ENCODE peak calls at places on chromosomes 13 and 19, in four cellular contexts. I is tibial nerve, C is K562, N is transverse colon. M is an unnamed sample.

GRCh38 chr19:4878491-4878968 is 11.1 kb upstream of the PLIN3 start:
- DNase-seq in I (no peak), C (peak), N (no peak), M (no peak)

GRCh38 chr13:33126909-33127607 is 110.8 kb downstream of the KL start:
- DNase-seq in I (no peak), C (no peak), N (no peak), M (no peak)

GRCh38 chr13:21234537-21234936 is 58.1 kb downstream of the MRPL57 start:
- DNase-seq in I (no peak), C (no peak), N (no peak), M (no peak)

GRCh38 chr13:101150998-101151397 is 265.3 kb downstream of the NALCN start:
- DNase-seq in I (no peak), C (no peak), N (no peak), M (no peak)

GRCh38 chr13:77896536-77896935 is 22.1 kb downstream of the EDNRB start:
- DNase-seq in I (peak), C (no peak), N (no peak), M (no peak)

GRCh38 chr13:77733674-77734073 is 36.2 kb downstream of the SLAIN1 start:
- DNase-seq in I (no peak), C (no peak), N (no peak), M (no peak)

GRCh38 chr19:33868076-33868735 is 71.5 kb downstream of the KCTD15 start:
- DNase-seq in I (no peak), C (no peak), N (no peak), M (no peak)

GRCh38 chr13:75318138-75318833 is 163.7 kb downstream of the TBC1D4 start:
- DNase-seq in I (no peak), C (no peak), N (no peak), M (no peak)

GRCh38 chr19:56120371-56121179 is 520 bp downstream of the ZNF787 start:
- DNase-seq in I (peak), C (peak), N (peak), M (peak)

GRCh38 chr19:33811246-33811645 is 14.6 kb downstream of the KCTD15 start:
- DNase-seq in I (no peak), C (no peak), N (no peak), M (peak)

GRCh38 chr13:75633285-75633684 is 2.8 kb upstream of the LMO7 start:
- DNase-seq in I (no peak), C (no peak), N (no peak), M (no peak)

GRCh38 chr13:101757446-101758039 is 305.1 kb downstream of the ITGBL1 start:
- DNase-seq in I (no peak), C (no peak), N (no peak), M (no peak)

GRCh38 chr19:41426952-41427646 is at the start of gene B3GNT8:
- DNase-seq in I (peak), C (peak), N (peak), M (peak)

GRCh38 chr13:77698211-77699058 is 948 bp downstream of the SLAIN1 start:
- DNase-seq in I (no peak), C (peak), N (peak), M (no peak)

GRCh38 chr13:44263920-44264610 is 109.6 kb upstream of the SERP2 start:
- DNase-seq in I (no peak), C (no peak), N (no peak), M (no peak)

GRCh38 chr13:62320731-62321130 is 905.1 kb upstream of the PCDH20 start:
- DNase-seq in I (no peak), C (no peak), N (no peak), M (no peak)

GRCh38 chr19:40718774-40719391 is 2.0 kb downstream of the ITPKC start:
- DNase-seq in I (peak), C (peak), N (peak), M (peak)

GRCh38 chr13:52809310-52809769 is 39.1 kb downstream of the PCDH8 start:
- DNase-seq in I (no peak), C (peak), N (peak), M (no peak)

GRCh38 chr13:113654591-113655357 is 3.2 kb downstream of the ATP4B start:
- DNase-seq in I (peak), C (no peak), N (peak), M (peak)

GRCh38 chr13:98571955-98572662 is 4.8 kb downstream of the STK24 start:
- DNase-seq in I (no peak), C (no peak), N (peak), M (no peak)

GRCh38 chr13:92187378-92187989 is 789.1 kb downstream of the GPC5 start:
- DNase-seq in I (no peak), C (peak), N (no peak), M (no peak)

GRCh38 chr13:43360911-43361605 is 337.7 kb downstream of the DNAJC15 start:
- DNase-seq in I (no peak), C (no peak), N (no peak), M (no peak)

GRCh38 chr13:54367639-54368271 is 1339.1 kb downstream of the OLFM4 start:
- DNase-seq in I (no peak), C (no peak), N (no peak), M (no peak)

DNA sequence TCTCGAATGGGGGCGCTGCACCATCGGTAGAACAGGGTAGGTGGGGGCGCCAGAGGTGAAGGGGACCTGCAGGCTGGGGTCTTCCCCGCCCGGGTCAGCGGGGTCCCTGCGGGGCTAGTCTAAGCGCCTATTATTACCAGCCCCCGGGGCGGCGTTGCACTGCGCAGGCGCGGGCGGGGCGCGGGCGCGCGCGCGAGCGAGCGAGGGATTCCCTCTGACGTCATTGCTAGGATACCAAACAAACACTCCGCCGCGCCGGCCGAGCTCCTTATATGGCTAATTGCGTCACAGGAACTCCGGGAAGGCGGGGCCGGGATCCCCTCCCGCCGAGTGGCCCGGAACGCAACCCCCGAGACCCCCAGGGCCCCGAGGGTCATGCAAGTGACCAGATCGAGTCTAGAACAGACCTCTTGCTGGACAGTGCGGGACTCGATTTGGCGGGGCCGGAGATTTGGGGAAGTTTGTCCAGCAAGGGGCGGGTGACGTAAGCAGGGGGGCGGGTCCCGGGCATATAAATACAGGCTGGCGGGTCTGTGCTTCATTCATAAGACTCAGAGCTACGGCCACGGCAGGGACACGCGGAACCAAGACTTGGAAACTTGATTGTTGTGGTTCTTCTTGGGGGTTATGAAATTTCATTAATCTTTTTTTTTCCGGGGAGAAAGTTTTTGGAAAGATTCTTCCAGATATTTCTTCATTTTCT is at the start of gene FOSB:
- DNase-seq in I (peak), C (peak), N (peak), M (peak)
- TF ChIP-seq POLR2A in I (peak), C (peak), N (peak), M (peak)

GRCh38 chr19:54156953-54157352 is 2.6 kb downstream of the LENG1 start:
- DNase-seq in I (no peak), C (no peak), N (no peak), M (no peak)
- TF ChIP-seq EP300 in I (no peak), C (no peak), N (no peak), M (no peak)

DNA sequence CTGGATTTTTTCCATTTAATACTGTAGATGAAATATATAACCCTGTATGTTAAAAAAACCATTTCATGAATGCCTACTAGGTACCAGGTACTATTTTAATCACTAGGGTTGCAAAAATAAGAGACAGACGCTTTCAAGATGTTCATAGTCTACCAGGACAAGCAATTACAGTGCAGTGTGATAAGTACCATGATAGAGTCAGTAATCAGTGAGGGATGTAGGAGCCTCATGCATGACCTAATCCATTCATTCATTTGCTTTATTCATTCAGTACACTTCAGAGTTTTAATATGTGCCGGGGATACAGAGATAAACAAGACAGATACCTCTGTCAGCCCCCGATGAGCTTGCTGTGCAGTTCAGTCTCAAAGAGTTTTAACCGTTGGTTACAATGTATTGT is 3.0 kb downstream of the WASF3 start:
- DNase-seq in I (no peak), C (no peak), N (no peak), M (no peak)
- TF ChIP-seq POLR2A in I (no peak), C (no peak), N (no peak), M (no peak)

GRCh38 chr13:89470901-89471300 is 1799.7 kb downstream of the SLITRK5 start:
- DNase-seq in I (no peak), C (no peak), N (no peak), M (no peak)

GRCh38 chr13:89465366-89465765 is 1794.2 kb downstream of the SLITRK5 start:
- DNase-seq in I (no peak), C (no peak), N (no peak), M (no peak)

GRCh38 chr13:89468081-89468480 is 1796.9 kb downstream of the SLITRK5 start:
- DNase-seq in I (no peak), C (no peak), N (no peak), M (no peak)
- TF ChIP-seq EP300 in I (no peak), C (no peak), N (no peak), M (no peak)

GRCh38 chr19:9615828-9616227 is 5.2 kb downstream of the ZNF561 start:
- DNase-seq in I (no peak), C (no peak), N (no peak), M (no peak)
- TF ChIP-seq POLR2A in I (no peak), C (no peak), N (no peak), M (no peak)

GRCh38 chr19:47848871-47849473 is 10.1 kb upstream of the TPRX2 start:
- DNase-seq in I (no peak), C (peak), N (no peak), M (no peak)

GRCh38 chr19:47853003-47853402 is 6.0 kb upstream of the TPRX2 start:
- DNase-seq in I (no peak), C (no peak), N (no peak), M (no peak)

DNA sequence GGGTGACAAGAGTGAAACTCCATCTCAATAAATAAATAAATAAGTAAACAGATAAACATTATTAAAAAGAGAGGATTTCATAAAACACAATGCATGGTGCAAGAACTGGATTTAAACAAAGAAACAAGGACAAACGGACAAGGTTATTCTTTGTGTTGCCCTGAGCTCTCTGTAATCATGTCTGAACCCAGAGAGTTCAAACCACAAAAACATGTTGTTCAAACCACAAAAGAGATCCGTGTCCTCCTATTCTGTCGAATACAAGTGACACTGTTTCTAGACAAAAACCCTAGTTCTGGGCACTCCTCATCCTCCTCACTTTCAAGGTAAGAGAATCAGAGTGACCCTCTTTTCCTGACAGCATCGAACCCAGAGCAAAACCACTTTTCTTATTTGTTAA is 4.6 kb upstream of the TPRX2 start:
- DNase-seq in I (no peak), C (no peak), N (no peak), M (no peak)
- TF ChIP-seq EP300 in I (no peak), C (no peak), N (no peak), M (no peak)

GRCh38 chr19:3532154-3533019 is 6.6 kb upstream of the TEKTIP1 start:
- DNase-seq in I (no peak), C (no peak), N (no peak), M (no peak)
- TF ChIP-seq POLR2A in I (no peak), C (no peak), N (no peak), M (no peak)

GRCh38 chr13:32063622-32064233 is 32.2 kb downstream of the FRY start:
- DNase-seq in I (no peak), C (no peak), N (no peak), M (no peak)
- TF ChIP-seq EP300 in I (no peak), C (no peak), N (no peak), M (no peak)

DNA sequence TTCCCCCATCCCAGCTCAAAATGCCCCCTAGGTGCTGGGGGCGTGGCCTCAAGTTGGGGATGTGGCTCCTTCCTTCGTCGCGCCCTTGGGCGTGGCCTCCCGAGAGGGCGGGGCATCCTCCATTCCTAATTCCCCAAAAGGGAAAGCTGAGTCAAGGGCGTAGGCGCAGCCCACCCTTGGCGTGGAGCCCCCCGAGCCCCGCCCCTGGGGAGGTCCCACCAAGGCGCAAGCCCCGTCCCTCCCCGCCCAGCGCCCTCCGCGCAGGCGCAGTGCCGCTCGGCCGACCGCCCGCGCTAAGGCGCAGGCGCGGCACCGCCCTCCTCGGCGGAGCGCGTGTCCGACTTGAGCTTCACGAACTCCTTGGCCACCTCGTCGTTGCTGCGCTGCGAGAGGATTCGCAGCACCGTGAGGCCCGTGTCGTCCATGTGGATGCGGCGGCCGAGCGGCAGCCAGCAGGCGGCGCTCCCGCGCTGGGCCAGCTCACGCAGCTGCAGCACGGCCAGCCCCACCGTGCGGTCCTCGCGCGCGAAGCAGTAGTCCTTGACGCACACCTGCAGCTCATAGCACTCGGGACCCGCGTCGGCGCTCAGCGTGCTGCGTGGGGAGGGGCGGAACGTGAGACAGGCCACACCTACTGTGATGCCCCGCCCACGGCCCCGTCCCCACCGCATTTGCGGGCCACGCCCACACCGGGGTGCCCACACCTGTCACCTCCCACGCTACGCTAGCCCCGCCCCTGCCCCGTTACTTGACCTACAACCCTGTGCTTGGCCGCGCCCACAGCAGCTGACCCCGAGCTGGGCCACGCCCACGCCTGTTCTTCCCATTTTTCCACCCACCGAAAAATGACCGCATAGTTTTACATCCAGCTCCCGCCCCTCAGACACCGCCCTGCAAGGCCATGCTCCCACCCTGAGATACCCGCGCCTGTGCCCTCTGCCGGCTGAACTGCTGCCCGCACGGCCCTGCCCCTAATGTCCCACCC is 50.6 kb downstream of the COLGALT1 start:
- DNase-seq in I (peak), C (peak), N (peak), M (peak)
- TF ChIP-seq POLR2A in I (no peak), C (peak), N (no peak), M (no peak)

GRCh38 chr13:79194272-79194671 is 211.8 kb downstream of the RBM26 start:
- DNase-seq in I (no peak), C (no peak), N (peak), M (no peak)
- TF ChIP-seq EP300 in I (no peak), C (no peak), N (no peak), M (no peak)